ENCODE peak calls at places on chromosome 13, in eight cellular contexts. R, B, G, S, U, Z, X and I are unnamed samples.

GRCh38 chr13:112098699-112099098 is 31.8 kb downstream of the SOX1 start:
- DNase-seq in R (no peak), B (no peak), G (no peak), S (no peak), U (no peak), Z (no peak), X (no peak), I (no peak)

GRCh38 chr13:113495494-113496251 is 5.2 kb upstream of the DCUN1D2 start:
- DNase-seq in R (no peak), B (no peak), G (peak; percentile 55), S (peak; percentile 79), U (no peak), Z (no peak), X (peak; percentile 48), I (no peak)

GRCh38 chr13:75685239-75685697 is 49.1 kb downstream of the LMO7 start:
- DNase-seq in R (no peak), B (peak; percentile 71), G (peak; percentile 49), S (peak; percentile 57), U (no peak), Z (no peak), X (no peak), I (peak; percentile 92)

GRCh38 chr13:59409651-59410200 is 754.0 kb downstream of the DIAPH3 start:
- DNase-seq in R (no peak), B (no peak), G (peak; percentile 82), S (peak; percentile 86), U (no peak), Z (no peak), X (no peak), I (no peak)

GRCh38 chr13:31029129-31029528 is 96.7 kb downstream of the TEX26 start:
- DNase-seq in R (peak; percentile 66), B (no peak), G (no peak), S (no peak), U (no peak), Z (no peak), X (no peak), I (peak; percentile 17)

GRCh38 chr13:99468971-99469545 is 32.2 kb upstream of the TM9SF2 start:
- DNase-seq in R (no peak), B (no peak), G (peak; percentile 39), S (peak; percentile 28), U (no peak), Z (no peak), X (no peak), I (peak; percentile 16)

GRCh38 chr13:113052206-113052605 is 53.4 kb upstream of the F7 start:
- DNase-seq in R (no peak), B (no peak), G (no peak), S (no peak), U (no peak), Z (no peak), X (no peak), I (no peak)

GRCh38 chr13:108120332-108120731 is 95.0 kb downstream of the LIG4 start:
- DNase-seq in R (no peak), B (no peak), G (no peak), S (peak; percentile 32), U (no peak), Z (no peak), X (no peak), I (no peak)

GRCh38 chr13:26883613-26884257 is 123.1 kb upstream of the GPR12 start:
- DNase-seq in R (no peak), B (no peak), G (no peak), S (no peak), U (no peak), Z (no peak), X (no peak), I (no peak)

GRCh38 chr13:51557423-51557822 is 26.8 kb upstream of the WDFY2 start:
- DNase-seq in R (no peak), B (no peak), G (no peak), S (no peak), U (no peak), Z (no peak), X (no peak), I (no peak)

GRCh38 chr13:95494082-95494681 is 58.3 kb upstream of the CLDN10 start:
- DNase-seq in R (peak; percentile 62), B (peak; percentile 83), G (peak; percentile 58), S (peak; percentile 77), U (peak; percentile 29), Z (peak; percentile 65), X (peak; percentile 66), I (peak; percentile 54)

GRCh38 chr13:32938907-32939306 is 77.3 kb upstream of the KL start:
- DNase-seq in R (no peak), B (peak; percentile 24), G (no peak), S (no peak), U (no peak), Z (no peak), X (no peak), I (peak; percentile 70)

GRCh38 chr13:110346661-110347067 is 39.6 kb downstream of the COL4A2 start:
- DNase-seq in R (no peak), B (peak; percentile 90), G (no peak), S (no peak), U (no peak), Z (no peak), X (no peak), I (peak; percentile 21)

GRCh38 chr13:45278096-45278645 is 62.8 kb downstream of the TPT1 start:
- DNase-seq in R (no peak), B (no peak), G (no peak), S (no peak), U (no peak), Z (no peak), X (no peak), I (no peak)

GRCh38 chr13:45068036-45069001 is 52.0 kb upstream of the GTF2F2 start:
- DNase-seq in R (no peak), B (no peak), G (no peak), S (no peak), U (no peak), Z (no peak), X (no peak), I (no peak)

GRCh38 chr13:27053902-27054595 is 117.6 kb downstream of the USP12 start:
- DNase-seq in R (no peak), B (peak; percentile 91), G (no peak), S (no peak), U (no peak), Z (no peak), X (no peak), I (peak; percentile 94)

GRCh38 chr13:78604782-78605611 is 1.6 kb upstream of the POU4F1 start:
- DNase-seq in R (peak; percentile 59), B (no peak), G (peak; percentile 67), S (peak; percentile 79), U (peak; percentile 84), Z (no peak), X (no peak), I (peak; percentile 52)

GRCh38 chr13:41546372-41547252 is 89.3 kb downstream of the RGCC start:
- DNase-seq in R (no peak), B (peak; percentile 71), G (no peak), S (no peak), U (no peak), Z (no peak), X (no peak), I (peak; percentile 93)
- TF ChIP-seq EZH2phosphoT487 in R (no peak), B (no peak), G (no peak), S (no peak), U (no peak), Z (no peak), X (no peak), I (no peak)

GRCh38 chr13:28495586-28496564 is 947 bp upstream of the FLT1 start:
- DNase-seq in R (no peak), B (no peak), G (no peak), S (peak; percentile 31), U (no peak), Z (no peak), X (no peak), I (peak; percentile 17)

GRCh38 chr13:28494861-28495585 is at the start of gene FLT1:
- DNase-seq in R (peak; percentile 41), B (no peak), G (peak; percentile 80), S (peak; percentile 93), U (no peak), Z (no peak), X (peak; percentile 60), I (peak; percentile 70)

GRCh38 chr13:28492527-28493367 is 2.2 kb downstream of the FLT1 start:
- DNase-seq in R (no peak), B (no peak), G (peak; percentile 46), S (peak; percentile 63), U (no peak), Z (no peak), X (no peak), I (no peak)

GRCh38 chr13:28493740-28494536 is 990 bp downstream of the FLT1 start:
- DNase-seq in R (peak; percentile 28), B (no peak), G (peak; percentile 67), S (peak; percentile 59), U (no peak), Z (no peak), X (no peak), I (peak; percentile 51)

GRCh38 chr13:28494537-28494860 is 429 bp downstream of the FLT1 start:
- DNase-seq in R (no peak), B (no peak), G (peak; percentile 65), S (no peak), U (no peak), Z (no peak), X (no peak), I (peak; percentile 59)
- TF ChIP-seq EZH2phosphoT487 in R (no peak), B (no peak), G (no peak), S (no peak), U (no peak), Z (no peak), X (no peak), I (no peak)

GRCh38 chr13:49615844-49616687 is 12.2 kb upstream of the ARL11 start:
- DNase-seq in R (no peak), B (no peak), G (no peak), S (no peak), U (no peak), Z (no peak), X (no peak), I (peak; percentile 18)
- TF ChIP-seq EZH2phosphoT487 in R (no peak), B (no peak), G (no peak), S (no peak), U (no peak), Z (no peak), X (no peak), I (no peak)

GRCh38 chr13:46909037-46909436 is 12.2 kb upstream of the HTR2A start:
- DNase-seq in R (no peak), B (no peak), G (no peak), S (no peak), U (no peak), Z (no peak), X (no peak), I (peak; percentile 51)

GRCh38 chr13:46906440-46906839 is 9.6 kb upstream of the HTR2A start:
- DNase-seq in R (no peak), B (peak; percentile 24), G (no peak), S (no peak), U (no peak), Z (no peak), X (no peak), I (peak; percentile 62)

GRCh38 chr13:46903748-46904147 is 6.9 kb upstream of the HTR2A start:
- DNase-seq in R (no peak), B (peak; percentile 37), G (no peak), S (no peak), U (no peak), Z (no peak), X (no peak), I (peak; percentile 67)

GRCh38 chr13:46905249-46905648 is 8.4 kb upstream of the HTR2A start:
- DNase-seq in R (no peak), B (peak; percentile 55), G (no peak), S (peak; percentile 51), U (peak; percentile 7), Z (no peak), X (no peak), I (peak; percentile 54)

DNA sequence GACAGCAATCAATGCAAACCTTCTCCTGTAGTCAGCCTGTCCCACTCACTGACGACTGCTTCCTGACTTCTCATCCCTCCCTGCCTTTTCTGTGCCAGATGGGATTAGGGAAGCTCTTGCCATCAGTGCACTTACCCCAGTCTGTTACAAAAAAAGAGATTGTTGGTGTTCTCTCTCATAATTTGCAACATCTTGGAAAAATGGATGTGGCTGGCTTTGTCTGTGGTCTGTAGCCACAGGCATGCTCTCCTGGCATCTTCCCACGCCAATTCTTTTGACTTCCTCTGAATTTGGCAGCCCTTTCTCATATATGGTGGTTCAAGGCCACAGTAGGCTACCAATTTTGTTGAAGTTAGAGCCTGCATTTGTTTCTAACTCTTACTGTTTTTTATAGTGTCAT is 11.7 kb upstream of the HTR2A start:
- DNase-seq in R (no peak), B (no peak), G (no peak), S (no peak), U (no peak), Z (no peak), X (no peak), I (peak; percentile 91)
- TF ChIP-seq EZH2phosphoT487 in R (no peak), B (no peak), G (no peak), S (no peak), U (no peak), Z (no peak), X (no peak), I (no peak)